ENCODE peak calls at places on chromosomes 6 and 20, in seven cellular contexts. D is trophoblast cell, W is ascending aorta, S is H9, I is breast epithelium, H is right cardiac atrium, B is upper lobe of left lung. C is an unnamed sample. For H3K4me1, the result is how much of the 10 kb centered on the place peaks cover.

GRCh38 chr6:52511572-52512151 is 65.2 kb downstream of the TRAM2 start:
- DNase-seq in D (peak), W (no peak), S (no peak), I (no peak), H (no peak), B (no peak), C (no peak)

GRCh38 chr20:62350098-62350628 is 16.9 kb downstream of the LAMA5 start:
- DNase-seq in D (peak), W (no peak), S (no peak), I (peak), H (peak), B (peak), C (no peak)

GRCh38 chr6:25612666-25613065 is 39.3 kb upstream of the SCGN start:
- DNase-seq in D (no peak), W (no peak), S (no peak), I (no peak), H (no peak), B (no peak), C (no peak)

GRCh38 chr6:117414770-117415169 is 11.0 kb downstream of the ROS1 start:
- DNase-seq in D (no peak), W (no peak), S (no peak), I (no peak), H (no peak), B (no peak), C (no peak)

GRCh38 chr6:26286168-26286854 is 78.7 kb upstream of the BTN3A2 start:
- DNase-seq in D (peak), W (peak), S (peak), I (peak), H (peak), B (peak), C (peak)

GRCh38 chr20:49989234-49990065 is 6.7 kb downstream of the SNAI1 start:
- DNase-seq in D (peak), W (peak), S (no peak), I (no peak), H (peak), B (no peak), C (no peak)

GRCh38 chr6:32837651-32838113 is 857 bp downstream of the TAP2 start:
- DNase-seq in D (peak), W (no peak), S (no peak), I (no peak), H (no peak), B (peak), C (no peak)

GRCh38 chr6:137928286-137928685 is 61.2 kb downstream of the TNFAIP3 start:
- DNase-seq in D (no peak), W (no peak), S (no peak), I (no peak), H (peak), B (no peak), C (peak)

GRCh38 chr20:6994452-6994851 is 227.0 kb downstream of the BMP2 start:
- DNase-seq in D (peak), W (no peak), S (no peak), I (no peak), H (no peak), B (no peak), C (no peak)

GRCh38 chr6:89291256-89291819 is 23.8 kb downstream of the GABRR2 start:
- DNase-seq in D (no peak), W (no peak), S (peak), I (no peak), H (no peak), B (no peak), C (no peak)

GRCh38 chr20:10619427-10619826 is 54.4 kb downstream of the JAG1 start:
- DNase-seq in D (no peak), W (no peak), S (no peak), I (no peak), H (no peak), B (no peak), C (no peak)

GRCh38 chr20:6576721-6577120 is 190.8 kb upstream of the BMP2 start:
- DNase-seq in D (no peak), W (no peak), S (no peak), I (no peak), H (peak), B (no peak), C (no peak)

GRCh38 chr6:137975058-137975940 is 108.2 kb downstream of the TNFAIP3 start:
- DNase-seq in D (peak), W (no peak), S (no peak), I (no peak), H (no peak), B (no peak), C (peak)

DNA sequence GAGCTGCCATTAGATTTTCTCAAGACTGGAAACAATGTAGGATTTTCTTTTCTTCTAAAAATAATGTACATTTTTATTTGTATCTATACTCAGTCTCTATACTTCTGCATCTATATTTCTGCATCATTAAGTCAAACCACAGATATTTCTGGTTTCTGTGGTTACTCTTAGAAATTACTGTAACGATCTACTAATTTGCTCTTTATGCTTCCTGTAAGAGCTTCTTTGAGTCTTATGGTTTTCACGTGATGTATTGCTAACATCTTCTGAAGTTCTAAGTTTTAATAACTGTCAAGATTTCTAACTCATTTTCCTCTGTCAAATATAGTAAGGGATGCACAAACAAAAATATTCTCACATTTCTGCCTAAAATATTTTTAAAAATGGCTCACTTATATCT is 1144.5 kb downstream of the HACE1 start:
- DNase-seq in D (no peak), W (no peak), S (no peak), I (no peak), H (no peak), B (no peak), C (no peak)
- H3K4me1 ChIP-seq in D (under half), W (under half), S (under half), I (under half), H (under half), B (under half), C (under half)

DNA sequence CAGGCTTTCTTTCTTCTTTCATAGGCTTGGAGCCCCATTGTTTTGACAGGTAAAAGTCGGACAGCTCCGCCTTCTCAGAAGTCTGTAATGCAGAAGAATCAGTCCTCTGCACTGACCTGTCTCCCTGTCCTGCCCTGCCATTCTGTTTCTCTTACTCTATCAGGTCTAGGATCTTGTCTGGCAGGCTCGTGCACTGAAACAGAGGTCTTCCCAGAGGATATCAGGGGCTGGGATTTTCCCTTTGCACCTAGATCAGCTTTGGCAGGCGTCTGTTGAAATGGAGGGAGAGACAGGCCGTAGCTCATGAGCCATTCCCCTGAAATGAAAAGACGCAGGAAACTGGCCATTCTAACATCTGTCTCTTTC is 25.0 kb downstream of the KIF3B start:
- DNase-seq in D (peak), W (peak), S (no peak), I (no peak), H (no peak), B (no peak), C (no peak)
- H3K27ac ChIP-seq in D (peak), W (no peak), S (no peak), I (no peak), H (no peak), B (no peak), C (no peak)

GRCh38 chr6:11427091-11427739 is 110.3 kb upstream of the TMEM170B start:
- DNase-seq in D (no peak), W (no peak), S (no peak), I (no peak), H (no peak), B (peak), C (no peak)
- H3K4me1 ChIP-seq in D (under half), W (under half), S (under half), I (under half), H (under half), B (half or more), C (under half)

GRCh38 chr6:125985522-125985921 is 818 bp upstream of the TRMT11 start:
- DNase-seq in D (no peak), W (no peak), S (no peak), I (no peak), H (no peak), B (no peak), C (no peak)

GRCh38 chr6:125985967-125986294 is 409 bp upstream of the TRMT11 start:
- DNase-seq in D (peak), W (no peak), S (no peak), I (no peak), H (no peak), B (no peak), C (no peak)

GRCh38 chr6:125986295-125986955 is at the start of gene TRMT11:
- DNase-seq in D (peak), W (peak), S (peak), I (peak), H (peak), B (peak), C (peak)

GRCh38 chr6:125983246-125983945 is 2.9 kb upstream of the TRMT11 start:
- DNase-seq in D (no peak), W (no peak), S (no peak), I (no peak), H (no peak), B (no peak), C (no peak)

DNA sequence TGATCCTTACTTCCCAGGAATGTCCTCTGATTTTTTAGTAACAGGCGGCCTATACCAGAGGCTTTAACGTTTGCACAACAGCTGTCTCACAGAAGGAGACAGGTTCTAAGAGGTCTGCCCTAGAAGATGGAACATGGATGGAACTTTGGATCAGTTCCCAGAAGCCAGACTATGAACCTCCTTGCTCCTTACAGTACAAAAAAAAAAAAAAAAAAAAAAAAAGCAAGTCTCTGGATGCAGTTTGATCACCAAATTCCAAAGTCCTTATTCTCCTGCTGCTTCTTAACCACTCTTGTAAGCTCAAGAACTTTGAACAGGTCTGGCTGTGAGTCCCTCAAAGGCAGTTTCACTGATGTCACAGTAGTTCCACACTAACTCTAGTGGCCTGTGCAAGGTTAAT is 2.0 kb upstream of the TRMT11 start:
- DNase-seq in D (no peak), W (no peak), S (no peak), I (no peak), H (no peak), B (no peak), C (no peak)
- H3K27ac ChIP-seq in D (no peak), W (no peak), S (no peak), I (no peak), H (no peak), B (no peak), C (no peak)

C was measured in naive thymus-derived CD4-positive, alpha-beta T cell.